ENCODE peak calls at places on chromosomes 11 and 22, in eight cellular contexts. B, R, W, H, G, T, X and C are unnamed samples.

GRCh38 chr22:27088026-27088425 is 430.6 kb downstream of the MIAT start:
- DNase-seq in B (no peak), R (peak), W (no peak), H (no peak), G (no peak), T (peak), X (peak), C (peak)

GRCh38 chr22:47375621-47376321 is 613.3 kb downstream of the TBC1D22A start:
- DNase-seq in B (peak), R (no peak), W (peak), H (no peak), G (no peak), T (no peak), X (no peak), C (no peak)

GRCh38 chr11:75338516-75339218 is 12.8 kb downstream of the ARRB1 start:
- DNase-seq in B (no peak), R (no peak), W (no peak), H (no peak), G (peak), T (no peak), X (peak), C (no peak)

GRCh38 chr22:42990131-42990838 is 24.7 kb downstream of the PACSIN2 start:
- DNase-seq in B (no peak), R (no peak), W (no peak), H (no peak), G (peak), T (peak), X (peak), C (no peak)

GRCh38 chr22:23128269-23129108 is 13.3 kb downstream of the RSPH14 start:
- DNase-seq in B (peak), R (peak), W (peak), H (peak), G (peak), T (no peak), X (peak), C (peak)

GRCh38 chr22:31046591-31047226 is 34.4 kb upstream of the SMTN start:
- DNase-seq in B (no peak), R (no peak), W (peak), H (peak), G (peak), T (no peak), X (peak), C (no peak)

GRCh38 chr11:3058753-3059664 is 1.8 kb upstream of the CARS1 start:
- DNase-seq in B (no peak), R (no peak), W (no peak), H (no peak), G (peak), T (peak), X (peak), C (peak)

GRCh38 chr11:116929393-116930090 is 92.1 kb upstream of the APOA1 start:
- DNase-seq in B (no peak), R (no peak), W (no peak), H (no peak), G (peak), T (no peak), X (peak), C (no peak)

GRCh38 chr11:71086687-71087258 is 165.6 kb downstream of the SHANK2 start:
- DNase-seq in B (no peak), R (no peak), W (no peak), H (peak), G (peak), T (no peak), X (peak), C (no peak)

GRCh38 chr11:636511-637332 is at the start of gene DRD4:
- DNase-seq in B (peak), R (no peak), W (no peak), H (no peak), G (peak), T (no peak), X (peak), C (no peak)

GRCh38 chr11:33534575-33534974 is 166.1 kb downstream of the C11orf91 start:
- DNase-seq in B (no peak), R (no peak), W (no peak), H (no peak), G (peak), T (no peak), X (peak), C (no peak)

GRCh38 chr11:75625970-75626691 is 42.7 kb downstream of the MAP6 start:
- DNase-seq in B (no peak), R (peak), W (no peak), H (no peak), G (peak), T (peak), X (peak), C (peak)

GRCh38 chr11:2557381-2557780 is 112.6 kb downstream of the KCNQ1 start:
- DNase-seq in B (peak), R (no peak), W (no peak), H (no peak), G (no peak), T (no peak), X (no peak), C (no peak)

GRCh38 chr11:73141309-73142127 is 600 bp downstream of the FCHSD2 start:
- DNase-seq in B (peak), R (no peak), W (peak), H (peak), G (peak), T (no peak), X (peak), C (no peak)
- TF ChIP-seq CTCF in B (no peak), R (no peak), W (no peak), H (no peak), G (no peak), T (peak), X (no peak), C (no peak)

GRCh38 chr11:12784987-12785386 is 110.8 kb downstream of the TEAD1 start:
- DNase-seq in B (no peak), R (no peak), W (no peak), H (no peak), G (no peak), T (no peak), X (no peak), C (no peak)
- H3K4me3 ChIP-seq in B (no peak), R (no peak), W (no peak), H (no peak), G (no peak), T (no peak), X (no peak), C (no peak)

GRCh38 chr22:44163536-44163935 is 17.2 kb upstream of the PARVG start:
- DNase-seq in B (no peak), R (no peak), W (no peak), H (no peak), G (no peak), T (no peak), X (no peak), C (no peak)
- TF ChIP-seq CTCF in B (no peak), R (no peak), W (no peak), H (no peak), G (no peak), T (no peak), X (no peak), C (no peak)

GRCh38 chr11:131656839-131657211 is 286.4 kb downstream of the NTM start:
- DNase-seq in B (no peak), R (no peak), W (no peak), H (no peak), G (no peak), T (no peak), X (no peak), C (no peak)

GRCh38 chr11:131654849-131655248 is 284.4 kb downstream of the NTM start:
- DNase-seq in B (no peak), R (no peak), W (no peak), H (no peak), G (no peak), T (no peak), X (no peak), C (no peak)

GRCh38 chr11:131658414-131658813 is 288.0 kb downstream of the NTM start:
- DNase-seq in B (no peak), R (no peak), W (no peak), H (no peak), G (no peak), T (no peak), X (no peak), C (no peak)

GRCh38 chr11:131658952-131659351 is 288.5 kb downstream of the NTM start:
- DNase-seq in B (no peak), R (no peak), W (no peak), H (no peak), G (no peak), T (no peak), X (no peak), C (no peak)

DNA sequence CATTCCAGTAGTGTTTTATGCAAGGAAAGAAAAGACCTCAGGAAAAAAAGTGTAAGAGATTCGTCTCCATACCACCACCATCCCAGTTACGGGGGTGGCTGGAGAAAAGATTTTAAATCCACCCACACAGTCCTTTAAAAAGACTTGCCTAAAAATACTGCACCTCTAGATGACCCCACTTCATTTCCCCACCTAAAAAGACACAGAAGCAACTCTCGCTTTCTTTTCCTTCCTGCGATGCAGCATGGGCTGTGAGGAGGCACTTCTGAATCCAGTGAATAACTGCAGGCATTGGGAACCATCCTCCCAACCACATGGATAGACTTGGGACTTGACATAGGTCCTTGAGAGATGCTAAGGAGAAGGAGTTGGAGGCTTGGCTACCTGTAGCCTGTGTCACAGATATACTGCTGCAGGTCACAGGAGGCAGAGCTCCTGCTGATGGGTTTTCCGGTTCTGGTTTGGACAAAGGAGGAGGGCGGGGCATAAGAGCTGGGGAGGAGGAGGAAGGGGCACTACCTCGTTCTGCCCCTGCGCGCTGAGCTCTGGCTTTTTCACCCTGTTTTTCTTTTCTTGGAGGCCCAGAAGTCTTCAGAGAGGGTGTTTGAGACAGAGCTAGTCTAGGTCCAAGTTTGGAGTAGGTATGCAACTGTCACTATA is 285.9 kb downstream of the NTM start:
- DNase-seq in B (no peak), R (no peak), W (no peak), H (no peak), G (no peak), T (no peak), X (no peak), C (no peak)
- H3K4me3 ChIP-seq in B (no peak), R (no peak), W (no peak), H (no peak), G (no peak), T (no peak), X (no peak), C (no peak)

DNA sequence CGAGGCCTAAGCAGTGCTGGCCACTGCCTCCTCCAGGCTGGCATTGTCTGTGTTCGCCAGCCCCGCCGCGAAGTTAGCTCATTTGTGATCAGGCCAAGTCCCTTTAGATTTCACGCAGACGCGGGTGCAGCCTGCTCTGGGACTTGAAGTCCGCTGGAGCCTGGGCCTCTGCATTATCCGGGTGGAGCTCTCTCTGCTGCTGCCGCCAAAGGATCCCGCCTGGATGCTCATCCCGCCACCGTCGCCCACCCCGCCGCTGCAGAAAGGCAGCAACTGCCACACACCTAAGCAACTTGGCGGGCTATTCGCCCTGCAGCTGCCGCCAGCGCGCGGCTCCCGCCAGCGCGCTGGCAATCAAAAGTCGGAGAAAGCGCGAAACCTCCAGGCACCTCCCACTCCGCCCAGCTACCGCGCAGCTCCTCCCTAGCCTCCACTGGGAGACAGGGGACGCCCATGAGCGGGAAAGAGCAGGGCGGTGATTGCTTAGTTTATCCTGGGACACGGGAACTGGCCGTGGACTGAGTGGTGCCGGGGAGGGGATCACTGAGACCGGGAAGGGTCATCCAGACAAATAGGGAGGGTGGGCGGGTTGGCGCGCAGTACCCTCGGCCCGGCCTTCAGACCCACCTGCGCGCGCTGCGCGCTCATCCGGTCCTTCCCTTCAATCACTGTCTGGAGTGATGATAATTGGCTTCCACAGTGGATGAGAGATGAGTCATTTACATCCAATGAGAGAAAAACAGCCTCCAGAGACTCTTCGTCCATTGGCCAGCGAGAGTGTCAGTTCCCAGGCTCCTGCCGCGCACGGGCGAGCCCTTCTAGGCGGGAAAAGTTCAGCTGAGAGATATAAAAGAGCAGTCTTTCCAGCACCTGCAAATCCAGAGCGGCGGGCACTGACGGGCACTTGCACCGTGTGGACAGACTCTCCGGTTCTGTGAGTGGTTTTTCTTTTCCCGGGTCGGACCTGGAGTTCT is at the start of gene FAM111B:
- DNase-seq in B (peak), R (peak), W (peak), H (peak), G (peak), T (peak), X (peak), C (peak)
- TF ChIP-seq CTCF in B (no peak), R (peak), W (no peak), H (no peak), G (no peak), T (peak), X (peak), C (no peak)

DNA sequence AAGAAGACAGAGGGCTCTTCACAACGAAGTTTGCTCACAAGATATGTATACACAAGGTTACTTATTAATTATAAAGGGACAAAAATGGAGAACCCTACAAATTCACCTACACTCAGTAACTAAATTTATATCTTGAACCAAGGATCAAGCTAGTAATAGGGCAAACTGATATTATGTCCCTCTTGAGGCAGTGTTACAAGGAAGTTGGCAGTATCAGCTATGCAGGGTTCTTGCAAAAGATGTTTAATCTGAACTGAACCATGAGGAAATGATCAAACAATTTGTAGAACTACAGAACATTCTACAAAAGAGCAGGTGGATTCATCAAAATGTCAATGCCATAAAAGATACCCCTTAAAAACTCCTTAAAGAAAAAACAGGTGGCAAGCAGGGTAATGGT is 10.7 kb downstream of the CADM1 start:
- DNase-seq in B (no peak), R (no peak), W (no peak), H (no peak), G (no peak), T (no peak), X (no peak), C (no peak)
- H3K4me3 ChIP-seq in B (no peak), R (no peak), W (no peak), H (no peak), G (no peak), T (no peak), X (no peak), C (no peak)

GRCh38 chr11:124745835-124746620 is 6.0 kb downstream of the VSIG2 start:
- DNase-seq in B (peak), R (no peak), W (no peak), H (no peak), G (no peak), T (no peak), X (no peak), C (no peak)
- TF ChIP-seq CTCF in B (peak), R (peak), W (no peak), H (no peak), G (no peak), T (peak), X (peak), C (no peak)

DNA sequence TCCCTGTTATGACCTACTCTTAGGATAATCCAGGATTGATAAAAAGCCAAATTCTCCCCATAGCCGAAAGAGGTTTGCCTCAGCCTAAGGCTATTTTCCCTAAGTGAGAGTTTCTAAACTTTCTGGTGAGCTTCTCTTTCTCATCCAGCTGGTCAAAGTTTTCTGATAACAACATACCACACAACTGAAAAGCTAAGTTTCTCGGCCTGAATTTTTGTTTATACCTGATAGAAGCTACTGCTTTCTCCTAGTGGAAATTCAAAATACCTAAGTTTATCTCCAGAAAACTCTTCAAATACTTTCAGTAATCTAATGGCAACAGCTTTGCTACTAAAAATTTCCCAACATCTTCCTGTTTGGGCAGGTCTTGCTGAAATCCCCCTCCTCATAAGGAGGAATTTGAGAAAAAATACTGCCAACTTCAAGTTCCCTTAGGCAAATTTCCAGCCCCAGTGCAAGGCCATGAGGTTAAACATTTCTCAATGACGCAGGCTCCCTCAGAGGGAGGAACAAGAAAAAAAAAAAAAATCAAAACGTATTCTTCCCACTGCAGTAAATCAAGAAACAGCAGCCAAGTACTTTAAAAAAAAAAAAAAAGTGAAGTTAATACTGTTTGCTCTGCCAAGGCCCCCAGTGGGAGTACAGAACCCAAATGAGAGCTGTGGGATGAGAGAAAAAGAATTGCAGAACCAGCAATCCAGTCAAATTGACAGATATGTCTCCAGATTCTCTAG is 127.0 kb downstream of the MRTFA start:
- DNase-seq in B (no peak), R (peak), W (peak), H (peak), G (peak), T (peak), X (peak), C (no peak)
- H3K4me3 ChIP-seq in B (no peak), R (no peak), W (no peak), H (no peak), G (no peak), T (no peak), X (no peak), C (no peak)

DNA sequence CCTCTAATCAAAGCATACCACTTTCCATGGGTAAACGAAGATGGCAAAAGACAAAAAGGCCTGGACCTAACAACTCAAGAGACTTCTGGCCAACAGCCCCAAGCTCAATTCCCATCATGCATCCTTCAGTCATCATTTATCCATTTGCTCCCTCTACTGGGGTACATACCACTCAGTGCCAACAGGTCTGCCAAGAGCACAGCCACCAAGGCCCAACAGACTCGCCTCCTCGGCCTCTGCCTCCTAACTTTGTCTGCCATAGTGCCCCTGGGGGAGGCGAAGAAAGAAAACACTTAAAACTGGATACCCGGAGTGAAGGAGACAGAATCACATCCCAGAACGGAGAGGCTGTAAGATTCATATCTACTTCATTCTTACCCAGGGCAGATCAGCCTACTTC is 1.1 kb downstream of the HYOU1 start:
- DNase-seq in B (no peak), R (no peak), W (no peak), H (no peak), G (peak), T (no peak), X (peak), C (no peak)
- TF ChIP-seq CTCF in B (no peak), R (no peak), W (no peak), H (no peak), G (peak), T (peak), X (peak), C (peak)